ENCODE peak calls at places on chromosome 9, in four cellular contexts. F, S, Q and P are unnamed samples.

GRCh38 chr9:97564291-97565175 is 63.1 kb downstream of the TMOD1 start:
- DNase-seq in S (no peak), F (peak; percentile 21), Q (no peak), P (no peak)

GRCh38 chr9:87039809-87040392 is 92.6 kb upstream of the GAS1 start:
- DNase-seq in F (no peak), Q (no peak), S (no peak), P (no peak)

GRCh38 chr9:124363326-124364096 is 51.7 kb downstream of the PSMB7 start:
- DNase-seq in F (no peak), S (no peak), Q (no peak), P (no peak)

GRCh38 chr9:106075991-106076390 is 381.6 kb downstream of the TMEM38B start:
- DNase-seq in F (no peak), S (no peak), Q (no peak), P (no peak)

GRCh38 chr9:137138058-137138697 is 776 bp upstream of the GRIN1 start:
- DNase-seq in Q (peak; percentile 61), F (no peak), S (no peak), P (no peak)

GRCh38 chr9:77752566-77752965 is 104.4 kb upstream of the GNA14 start:
- DNase-seq in Q (no peak), S (no peak), F (no peak), P (no peak)

GRCh38 chr9:96071245-96072124 is 196.0 kb downstream of the ERCC6L2 start:
- DNase-seq in S (no peak), F (peak; percentile 76), Q (peak; percentile 31), P (peak; percentile 16)

GRCh38 chr9:127548352-127548878 is 63.7 kb upstream of the STXBP1 start:
- DNase-seq in F (no peak), Q (no peak), S (no peak), P (peak; percentile 77)

GRCh38 chr9:68698943-68699509 is 6.0 kb upstream of the PIP5K1B start:
- DNase-seq in S (no peak), Q (peak; percentile 11), F (no peak), P (no peak)

GRCh38 chr9:113657765-113658564 is 194.4 kb downstream of the RGS3 start:
- DNase-seq in Q (peak; percentile 89), F (peak; percentile 87), S (peak; percentile 39), P (peak; percentile 73)

GRCh38 chr9:35871514-35871913 is 1.3 kb upstream of the OR13J1 start:
- DNase-seq in Q (no peak), S (no peak), F (no peak), P (no peak)

GRCh38 chr9:93094294-93095204 is 1.5 kb upstream of the CARD19 start:
- DNase-seq in Q (no peak), S (no peak), F (no peak), P (no peak)

GRCh38 chr9:104090578-104090977 is 3.5 kb upstream of the SMC2 start:
- DNase-seq in Q (no peak), S (no peak), F (no peak), P (no peak)

GRCh38 chr9:92141144-92142129 is 26.2 kb upstream of the SPTLC1 start:
- DNase-seq in Q (peak; percentile 31), S (no peak), F (no peak), P (no peak)

GRCh38 chr9:132283863-132284262 is 70.9 kb downstream of the SETX start:
- DNase-seq in Q (no peak), S (no peak), F (no peak), P (no peak)

GRCh38 chr9:72726951-72727350 is 205.5 kb downstream of the TMC1 start:
- DNase-seq in F (no peak), S (no peak), Q (no peak), P (no peak)

GRCh38 chr9:38404314-38404713 is 11.8 kb downstream of the ALDH1B1 start:
- DNase-seq in S (no peak), Q (no peak), F (no peak), P (no peak)

GRCh38 chr9:108860354-108860753 is 1.7 kb upstream of the ACTL7A start:
- DNase-seq in F (no peak), S (no peak), Q (no peak), P (no peak)

GRCh38 chr9:130946778-130947617 is 8.0 kb upstream of the FIBCD1 start:
- DNase-seq in F (no peak), S (no peak), Q (peak; percentile 69), P (no peak)

GRCh38 chr9:14888272-14888671 is 22.0 kb downstream of the FREM1 start:
- DNase-seq in Q (no peak), S (no peak), F (no peak), P (no peak)

GRCh38 chr9:37380570-37380969 is 41.9 kb upstream of the GRHPR start:
- DNase-seq in S (no peak), F (no peak), Q (no peak), P (no peak)

GRCh38 chr9:124676159-124676551 is 95.0 kb downstream of the NR6A1 start:
- DNase-seq in S (no peak), F (no peak), Q (no peak), P (no peak)

GRCh38 chr9:127066060-127066774 is 56.2 kb downstream of the ANGPTL2 start:
- DNase-seq in F (no peak), Q (no peak), S (no peak), P (no peak)

GRCh38 chr9:82923410-82924242 is 139.3 kb downstream of the RASEF start:
- DNase-seq in Q (no peak), S (no peak), F (no peak), P (peak; percentile 23)

DNA sequence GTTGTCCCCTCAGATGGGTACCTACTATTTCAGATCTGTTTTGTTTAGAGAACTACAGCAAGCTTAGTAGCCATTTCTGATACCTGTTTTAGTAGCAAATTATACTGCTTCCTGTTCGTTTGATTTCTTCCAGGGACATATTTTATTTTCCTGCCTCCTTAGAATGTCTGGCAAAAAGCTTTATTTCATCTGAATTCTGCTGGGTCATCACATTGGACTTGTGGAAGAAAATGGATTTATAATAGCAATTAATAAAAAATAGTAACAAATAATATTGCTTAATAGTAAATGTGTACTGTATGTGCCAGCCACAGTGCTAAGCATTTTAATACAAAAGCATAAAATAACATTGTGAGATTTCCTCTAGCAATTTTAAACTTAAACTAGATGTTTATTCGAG is 79.4 kb downstream of the SH3GL2 start:
- DNase-seq in S (no peak), Q (no peak), F (no peak), P (no peak)
- TF ChIP-seq CTCF in S (no peak), Q (no peak), F (no peak), P (no peak)

GRCh38 chr9:121769939-121770338 is 118.5 kb downstream of the DAB2IP start:
- DNase-seq in S (no peak), Q (no peak), F (no peak), P (no peak)

GRCh38 chr9:121771418-121771817 is 120.0 kb downstream of the DAB2IP start:
- DNase-seq in S (no peak), F (no peak), Q (no peak), P (no peak)

GRCh38 chr9:121772600-121773285 is 121.3 kb downstream of the DAB2IP start:
- DNase-seq in Q (no peak), S (no peak), F (no peak), P (no peak)

GRCh38 chr9:121771851-121772599 is 120.6 kb downstream of the DAB2IP start:
- DNase-seq in S (no peak), F (no peak), Q (no peak), P (no peak)

DNA sequence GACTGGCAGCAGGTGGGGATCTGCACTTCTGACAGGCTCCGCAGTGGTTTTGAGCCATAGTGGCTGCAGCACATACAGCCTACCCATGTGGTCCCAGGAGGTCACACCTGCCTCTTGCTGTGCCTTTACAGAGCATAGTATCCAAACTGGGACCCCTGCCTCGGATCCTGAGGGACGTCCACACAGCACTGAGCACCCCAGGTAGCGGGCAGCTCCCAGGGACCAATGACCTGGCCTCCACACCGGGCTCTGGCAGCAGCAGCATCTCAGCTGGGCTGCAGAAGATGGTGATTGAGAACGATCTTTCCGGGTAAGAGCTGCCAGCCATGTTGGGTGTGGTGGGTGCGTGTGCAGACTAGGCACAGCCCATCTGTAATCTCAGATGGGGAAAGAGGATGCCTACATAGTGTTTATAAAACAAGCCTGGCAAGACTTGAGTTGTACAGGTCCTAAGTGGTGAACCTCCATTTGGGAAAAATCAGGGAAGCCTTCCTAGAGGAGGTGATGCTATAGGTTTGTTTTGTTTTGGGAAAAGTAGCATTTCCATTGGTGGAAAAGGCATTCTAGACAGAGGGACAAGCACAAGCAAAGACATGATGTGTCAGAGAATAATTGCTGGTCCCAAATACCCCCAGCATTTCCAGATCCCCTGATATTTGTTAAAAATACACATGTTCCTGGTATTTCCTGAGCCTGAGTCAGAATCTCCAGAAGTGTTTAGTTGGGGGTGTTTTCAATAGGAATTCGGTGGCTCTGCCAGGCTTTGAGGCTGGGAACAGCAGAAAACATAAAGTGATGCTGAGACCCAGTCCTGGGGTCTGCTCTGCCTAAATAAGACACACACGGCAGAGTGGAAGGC is 119.2 kb downstream of the DAB2IP start:
- DNase-seq in F (no peak), Q (no peak), S (no peak), P (no peak)
- TF ChIP-seq CHD4 in F (no peak), Q (no peak), S (no peak), P (no peak)

DNA sequence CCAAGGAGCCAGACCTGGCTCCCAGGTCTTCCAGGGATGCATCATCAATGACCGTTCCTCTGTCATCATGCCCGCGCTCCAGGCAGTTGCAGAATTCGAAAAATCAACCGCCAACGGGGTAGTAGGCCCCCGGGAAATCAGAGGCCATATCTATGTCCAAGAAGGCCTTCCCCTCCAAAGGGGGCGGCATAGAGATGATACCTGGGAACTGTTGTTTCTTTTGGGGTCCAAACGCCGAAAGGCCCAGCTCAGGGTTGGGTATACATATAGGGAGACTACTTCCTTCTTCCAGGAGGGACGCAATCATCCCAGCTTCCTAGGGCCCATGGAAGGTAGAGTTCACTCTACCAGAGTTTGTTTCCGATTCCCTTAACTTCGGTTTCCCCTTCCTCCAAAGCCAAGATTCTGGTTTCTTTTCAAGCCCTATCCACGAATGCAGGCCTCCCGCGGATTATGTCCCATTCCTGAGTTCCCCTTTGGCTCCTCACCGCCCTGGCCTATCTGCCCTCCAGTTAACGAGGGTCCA is 754 bp downstream of the DCAF12 start:
- DNase-seq in S (no peak), Q (peak; percentile 18), F (peak; percentile 53), P (peak; percentile 21)
- TF ChIP-seq CTCF in S (no peak), Q (no peak), F (no peak), P (peak; percentile 23)

GRCh38 chr9:33106827-33107621 is 30.6 kb upstream of the SMU1 start:
- DNase-seq in S (no peak), F (no peak), Q (peak; percentile 23), P (no peak)
- TF ChIP-seq CHD4 in S (no peak), F (no peak), Q (no peak), P (no peak)

GRCh38 chr9:100492952-100493351 is 20.0 kb downstream of the TMEFF1 start:
- DNase-seq in S (no peak), F (no peak), Q (no peak), P (peak; percentile 18)

GRCh38 chr9:100488171-100488570 is 15.2 kb downstream of the TMEFF1 start:
- DNase-seq in Q (no peak), F (no peak), S (no peak), P (no peak)

GRCh38 chr9:100485196-100485595 is 12.2 kb downstream of the TMEFF1 start:
- DNase-seq in S (no peak), F (no peak), Q (no peak), P (no peak)

GRCh38 chr9:100486479-100487176 is 13.7 kb downstream of the TMEFF1 start:
- DNase-seq in S (no peak), F (no peak), Q (no peak), P (no peak)

GRCh38 chr9:100489836-100490235 is 16.9 kb downstream of the TMEFF1 start:
- DNase-seq in F (no peak), Q (no peak), S (no peak), P (no peak)
- TF ChIP-seq CTCF in F (no peak), Q (no peak), S (no peak), P (no peak)

GRCh38 chr9:107684224-107684623 is 194.7 kb upstream of the KLF4 start:
- DNase-seq in F (no peak), Q (no peak), S (no peak), P (no peak)
- TF ChIP-seq CHD4 in F (no peak), Q (no peak), S (no peak), P (no peak)

GRCh38 chr9:30967484-30967883 is 1417.0 kb upstream of the ACO1 start:
- DNase-seq in S (no peak), Q (no peak), F (no peak), P (no peak)
- TF ChIP-seq CTCF in S (no peak), Q (no peak), F (no peak), P (peak; percentile 21)